ENCODE peak calls at places on chromosomes 4 and X, in ten cellular contexts. D, J, A, I, F, Z, R, Q, X and V are unnamed samples.

GRCh38 chr4:20832821-20833220 is 132.6 kb downstream of the PACRGL start:
- DNase-seq in R (no peak), F (peak), D (no peak), Q (peak), J (no peak), Z (peak), A (no peak), X (no peak), I (no peak), V (no peak)

GRCh38 chr4:6372649-6373525 is 99.5 kb downstream of the PPP2R2C start:
- DNase-seq in Q (peak), R (peak), X (peak), D (no peak), A (peak), I (no peak), F (peak), Z (peak), J (no peak), V (peak)

GRCh38 chrX:29044802-29045201 is 457.6 kb downstream of the IL1RAPL1 start:
- DNase-seq in F (no peak), D (no peak), I (no peak), A (no peak), Z (no peak), X (no peak), R (no peak), Q (peak), J (no peak), V (no peak)

GRCh38 chr4:54277691-54278090 is 48.6 kb downstream of the PDGFRA start:
- DNase-seq in J (no peak), F (peak), D (no peak), R (no peak), Q (peak), A (peak), I (peak), X (peak), Z (peak), V (no peak)

GRCh38 chrX:11665144-11666040 is at the start of gene ARHGAP6:
- DNase-seq in Z (peak), F (peak), X (peak), J (no peak), I (no peak), A (no peak), R (peak), D (no peak), Q (peak), V (no peak)

GRCh38 chr4:145090370-145090769 is 7.6 kb downstream of the ANAPC10 start:
- DNase-seq in J (no peak), R (no peak), X (no peak), I (no peak), F (no peak), Q (no peak), A (no peak), D (no peak), Z (no peak), V (no peak)

GRCh38 chrX:21675931-21676330 is 17.8 kb upstream of the KLHL34 start:
- DNase-seq in D (no peak), R (no peak), J (no peak), Q (no peak), F (no peak), Z (no peak), I (no peak), A (no peak), X (no peak), V (no peak)

GRCh38 chrX:57952320-57952678 is 42.0 kb upstream of the ZXDA start:
- DNase-seq in F (no peak), J (no peak), Z (no peak), A (no peak), X (no peak), R (no peak), D (no peak), Q (peak), I (no peak), V (no peak)

GRCh38 chr4:962231-963208 is 10.8 kb downstream of the DGKQ start:
- DNase-seq in D (no peak), Q (no peak), F (no peak), X (no peak), A (no peak), Z (no peak), J (no peak), I (no peak), R (no peak), V (no peak)

GRCh38 chr4:41257257-41257900 is 651 bp downstream of the UCHL1 start:
- DNase-seq in Q (peak), R (peak), F (no peak), X (peak), A (peak), Z (peak), I (no peak), D (peak), J (no peak), V (peak)

GRCh38 chrX:87063622-87064021 is 454.0 kb upstream of the KLHL4 start:
- DNase-seq in Z (no peak), X (no peak), F (no peak), J (no peak), I (no peak), R (no peak), D (no peak), Q (no peak), A (no peak), V (no peak)

GRCh38 chr4:1533501-1534064 is 127.3 kb upstream of the NKX1-1 start:
- DNase-seq in F (no peak), A (no peak), Q (no peak), J (no peak), Z (no peak), R (no peak), I (no peak), X (no peak), D (no peak), V (no peak)

GRCh38 chrX:84155938-84156337 is 32.1 kb downstream of the RPS6KA6 start:
- DNase-seq in J (no peak), A (no peak), D (no peak), Q (no peak), R (no peak), F (peak), Z (no peak), X (no peak), I (no peak), V (no peak)

GRCh38 chrX:23373129-23373804 is 38.6 kb downstream of the PTCHD1 start:
- DNase-seq in Z (peak), X (peak), R (no peak), D (no peak), F (peak), A (no peak), J (no peak), I (peak), Q (no peak), V (peak)

GRCh38 chrX:67574696-67575095 is 30.9 kb downstream of the AR start:
- DNase-seq in Z (no peak), Q (no peak), J (no peak), A (no peak), X (no peak), D (no peak), R (no peak), F (no peak), I (no peak), V (no peak)

GRCh38 chrX:39196192-39197102 is 395.2 kb downstream of the MID1IP1 start:
- DNase-seq in D (no peak), J (no peak), A (peak), F (no peak), X (no peak), Q (no peak), R (no peak), Z (peak), I (no peak), V (no peak)

GRCh38 chrX:22950278-22951266 is 49.2 kb upstream of the DDX53 start:
- DNase-seq in Q (peak), I (peak), R (no peak), D (no peak), J (no peak), Z (peak), A (no peak), X (peak), F (peak), V (no peak)

GRCh38 chr4:972651-973424 is 531 bp downstream of the DGKQ start:
- DNase-seq in J (peak), Z (peak), I (no peak), F (no peak), R (no peak), A (peak), D (peak), Q (peak), X (peak), V (no peak)

GRCh38 chr4:78174931-78175330 is 117.8 kb downstream of the FRAS1 start:
- DNase-seq in A (no peak), Z (no peak), D (no peak), I (no peak), X (no peak), R (no peak), Q (no peak), F (no peak), J (no peak), V (no peak)